ENCODE peak calls at places on chromosomes 16 and 17, in seven cellular contexts. I is AG04450, K is body of pancreas, V is ovary, R is BJ, Q is neural crest cell, L is left ventricle myocardium inferior. C is an unnamed sample.

GRCh38 chr17:56781944-56782737 is 51.6 kb downstream of the C17orf67 start:
- DNase-seq in I (no peak), K (no peak), V (no peak), R (no peak), Q (no peak), L (no peak), C (no peak)

GRCh38 chr16:80100186-80100585 is 440.6 kb upstream of the DYNLRB2 start:
- DNase-seq in I (no peak), K (no peak), V (no peak), R (no peak), Q (no peak), L (no peak), C (no peak)

GRCh38 chr16:48911700-48912099 is 301.7 kb upstream of the N4BP1 start:
- DNase-seq in I (no peak), K (no peak), V (no peak), R (no peak), Q (no peak), L (no peak), C (no peak)

GRCh38 chr17:50056217-50056960 is 479 bp downstream of the ITGA3 start:
- DNase-seq in I (no peak), K (peak; percentile 84), V (peak; percentile 74), R (no peak), Q (peak; percentile 61), L (peak; percentile 55), C (peak; percentile 62)

GRCh38 chr16:54936086-54936978 is 5.7 kb downstream of the IRX5 start:
- DNase-seq in I (no peak), K (no peak), V (no peak), R (no peak), Q (peak; percentile 42), L (no peak), C (peak; percentile 37)

GRCh38 chr16:89823087-89823823 is 5.0 kb upstream of the SPIRE2 start:
- DNase-seq in I (no peak), K (no peak), V (no peak), R (no peak), Q (no peak), L (no peak), C (no peak)

GRCh38 chr17:72850410-72850809 is 242.1 kb downstream of the SLC39A11 start:
- DNase-seq in I (peak; percentile 46), K (no peak), V (no peak), R (peak; percentile 5), Q (no peak), L (no peak), C (peak; percentile 76)

GRCh38 chr16:15855704-15856003 is 1.2 kb downstream of the MYH11 start:
- DNase-seq in I (no peak), K (no peak), V (no peak), R (no peak), Q (no peak), L (no peak), C (no peak)

GRCh38 chr16:8632675-8633182 is 11.2 kb downstream of the METTL22 start:
- DNase-seq in I (no peak), K (peak; percentile 58), V (no peak), R (no peak), Q (no peak), L (no peak), C (no peak)

GRCh38 chr16:88286301-88286923 is 96.3 kb upstream of the ZNF469 start:
- DNase-seq in I (no peak), K (no peak), V (no peak), R (no peak), Q (no peak), L (no peak), C (no peak)

GRCh38 chr16:5502467-5502869 is 404.9 kb upstream of the EEF2KMT start:
- DNase-seq in I (no peak), K (no peak), V (no peak), R (no peak), Q (peak; percentile 32), L (no peak), C (peak; percentile 2)

GRCh38 chr17:13597723-13598347 is 3.9 kb downstream of the HS3ST3A1 start:
- DNase-seq in I (no peak), K (peak; percentile 41), V (no peak), R (no peak), Q (peak; percentile 14), L (no peak), C (peak; percentile 54)

GRCh38 chr17:64500923-64501765 is 4.3 kb upstream of the POLG2 start:
- DNase-seq in I (no peak), K (no peak), V (no peak), R (no peak), Q (no peak), L (no peak), C (no peak)

GRCh38 chr16:20763461-20764232 is at the start of gene ACSM3:
- DNase-seq in I (peak; percentile 59), K (peak; percentile 95), V (peak; percentile 66), R (peak; percentile 47), Q (no peak), L (no peak), C (peak; percentile 75)

GRCh38 chr17:63589646-63590045 is 11.0 kb upstream of the TACO1 start:
- DNase-seq in I (no peak), K (no peak), V (no peak), R (no peak), Q (no peak), L (no peak), C (no peak)

GRCh38 chr16:21301168-21301894 is 23.2 kb upstream of the CRYM start:
- DNase-seq in I (no peak), K (peak; percentile 82), V (peak; percentile 53), R (no peak), Q (peak; percentile 47), L (peak; percentile 68), C (peak; percentile 57)

GRCh38 chr16:48978501-48978900 is 303.1 kb downstream of the CBLN1 start:
- DNase-seq in I (no peak), K (no peak), V (no peak), R (no peak), Q (no peak), L (no peak), C (peak; percentile 2)

GRCh38 chr17:55567240-55568216 is 56.3 kb upstream of the SMIM36 start:
- DNase-seq in I (no peak), K (peak; percentile 21), V (peak; percentile 91), R (no peak), Q (no peak), L (peak; percentile 66), C (no peak)

GRCh38 chr17:36993227-36993626 is 44.5 kb downstream of the AATF start:
- DNase-seq in I (no peak), K (no peak), V (no peak), R (no peak), Q (no peak), L (no peak), C (no peak)

GRCh38 chr17:36999475-36999874 is 50.7 kb downstream of the AATF start:
- DNase-seq in I (no peak), K (no peak), V (no peak), R (no peak), Q (no peak), L (no peak), C (no peak)

GRCh38 chr17:36992701-36993100 is 43.9 kb downstream of the AATF start:
- DNase-seq in I (no peak), K (peak; percentile 3), V (no peak), R (no peak), Q (no peak), L (no peak), C (no peak)

GRCh38 chr17:36989173-36989572 is 40.4 kb downstream of the AATF start:
- DNase-seq in I (no peak), K (no peak), V (no peak), R (no peak), Q (no peak), L (no peak), C (no peak)

DNA sequence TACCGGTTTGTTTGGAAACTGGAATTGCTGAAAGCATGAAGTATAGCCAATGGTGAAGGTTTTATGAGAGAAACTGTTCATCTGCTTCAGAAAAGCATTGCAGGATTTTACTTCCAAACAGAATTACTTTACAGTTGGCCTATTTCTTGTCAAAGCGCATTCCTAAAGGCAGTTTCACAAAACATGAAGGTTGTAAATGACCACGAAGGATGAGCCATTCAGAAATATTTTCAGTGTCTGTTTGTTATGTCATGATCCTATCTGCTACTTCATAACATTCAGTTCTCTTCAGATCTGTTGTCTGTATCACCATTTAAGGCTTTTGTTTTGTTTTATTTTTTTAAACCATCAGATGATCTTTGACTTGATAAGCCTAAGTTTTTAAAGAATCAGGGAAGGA is 45.7 kb downstream of the AATF start:
- DNase-seq in I (no peak), K (no peak), V (no peak), R (peak; percentile 25), Q (no peak), L (no peak), C (peak; percentile 72)
- TF ChIP-seq CTCF in I (no peak), K (no peak), V (no peak), R (no peak), Q (no peak), L (no peak), C (no peak)

GRCh38 chr17:77432791-77433190 is 292.0 kb downstream of the SEC14L1 start:
- DNase-seq in I (no peak), K (no peak), V (no peak), R (no peak), Q (no peak), L (no peak), C (no peak)
- TF ChIP-seq CTCF in I (no peak), K (no peak), V (no peak), R (no peak), Q (no peak), L (no peak), C (no peak)

DNA sequence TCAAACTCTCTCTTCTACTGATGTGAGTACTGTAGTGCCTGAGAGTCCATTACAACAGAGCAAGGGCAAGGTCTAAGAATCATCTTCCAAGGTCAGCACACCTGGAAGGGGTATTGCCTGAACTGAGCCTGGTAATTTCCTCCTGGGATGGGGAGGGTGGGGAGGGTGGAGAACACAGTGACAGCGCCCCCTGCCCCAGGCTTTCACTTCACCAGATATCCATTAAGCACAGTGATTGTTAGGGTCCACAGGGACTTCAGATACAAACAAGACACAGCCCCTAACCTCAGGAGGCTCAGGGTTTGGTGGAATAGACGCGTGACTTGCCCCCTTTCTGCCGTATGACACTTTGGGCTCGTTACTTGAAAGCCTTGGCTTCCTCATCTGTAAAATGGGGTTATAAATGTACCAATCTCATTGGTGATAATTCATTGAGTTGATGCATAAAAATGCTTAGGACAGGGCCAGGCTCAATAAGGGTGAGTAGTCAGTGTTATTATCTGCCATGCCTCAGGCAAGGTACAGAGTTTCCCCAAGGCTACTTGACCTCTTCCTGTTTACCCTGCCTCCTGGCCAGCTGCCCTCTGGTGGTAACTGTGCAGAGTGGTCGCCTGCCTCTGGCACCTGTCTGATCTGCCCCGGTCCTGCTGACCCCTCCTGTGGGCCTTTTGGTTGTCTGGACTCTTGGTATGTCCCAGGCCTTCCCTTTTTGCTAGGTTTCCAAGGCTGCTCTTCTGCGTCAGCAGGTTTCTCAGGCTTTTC is 13.1 kb upstream of the BRD7 start:
- DNase-seq in I (no peak), K (no peak), V (no peak), R (no peak), Q (no peak), L (no peak), C (no peak)
- TF ChIP-seq CTCF in I (no peak), K (no peak), V (no peak), R (no peak), Q (peak; percentile 26), L (no peak), C (peak; percentile 32)

DNA sequence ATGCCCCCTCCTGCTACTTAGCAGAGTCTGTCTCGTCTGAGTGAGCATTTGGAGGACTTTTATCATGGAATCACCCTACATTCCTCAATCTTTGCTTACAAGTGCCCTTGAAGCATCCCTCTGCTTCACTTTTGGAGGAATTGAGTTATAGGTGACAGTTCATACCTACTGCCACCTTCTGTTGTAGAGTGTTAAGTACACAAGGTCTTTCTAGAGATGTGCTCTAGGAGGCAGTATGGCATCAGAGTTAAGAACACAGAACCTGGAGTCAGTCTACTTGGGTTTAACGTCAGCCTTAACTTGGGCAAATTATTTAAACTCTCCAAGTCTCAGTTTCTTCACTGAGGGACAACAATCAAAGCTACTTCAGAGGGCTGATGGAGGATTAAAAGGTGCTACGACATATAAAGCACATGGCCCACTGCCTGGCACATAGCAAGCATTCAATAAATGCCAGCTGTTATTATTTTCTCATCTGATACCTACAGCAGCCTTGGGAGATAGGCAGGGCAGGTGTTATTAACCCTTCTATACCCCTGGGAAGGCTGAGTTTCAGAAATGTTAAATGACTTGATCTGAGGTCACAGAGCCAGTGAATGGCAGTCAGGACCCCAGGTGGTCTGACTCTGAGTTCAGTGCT is 62.2 kb downstream of the UTP18 start:
- DNase-seq in I (no peak), K (no peak), V (no peak), R (no peak), Q (no peak), L (no peak), C (peak; percentile 43)
- TF ChIP-seq CTCF in I (peak; percentile 21), K (peak; percentile 49), V (no peak), R (peak; percentile 26), Q (peak; percentile 51), L (peak; percentile 13), C (peak; percentile 55)

C was measured in HFFc6.